ENCODE peak calls at places on chromosomes 12 and 14, in four cellular contexts. O is HepG2, U is WTC11, E is SK-N-SH. X is an unnamed sample.

GRCh38 chr14:68819260-68819691 is 26.4 kb upstream of the ZFP36L1 start:
- DNase-seq in U (peak), O (no peak), E (peak), X (peak)

GRCh38 chr14:103142031-103142430 is 18.8 kb downstream of the TNFAIP2 start:
- DNase-seq in O (no peak), E (no peak), U (no peak), X (no peak)

GRCh38 chr12:12788675-12789368 is 3.4 kb downstream of the APOLD1 start:
- DNase-seq in O (peak), U (peak), E (peak), X (peak)

GRCh38 chr12:26044592-26044991 is 80.2 kb downstream of the BHLHE41 start:
- DNase-seq in E (no peak), U (no peak), O (no peak), X (no peak)

GRCh38 chr14:51398898-51399297 is 158.9 kb downstream of the TMX1 start:
- DNase-seq in O (no peak), E (no peak), U (no peak), X (no peak)

GRCh38 chr12:22284871-22285270 is 49.6 kb downstream of the ST8SIA1 start:
- DNase-seq in O (no peak), E (no peak), U (no peak), X (no peak)

GRCh38 chr12:83015390-83016225 is 328.9 kb downstream of the TMTC2 start:
- DNase-seq in U (no peak), O (no peak), E (no peak), X (peak)

GRCh38 chr12:41014643-41015020 is 173.5 kb upstream of the PDZRN4 start:
- DNase-seq in O (no peak), U (no peak), E (no peak), X (no peak)

GRCh38 chr12:105462841-105463240 is 132.3 kb downstream of the C12orf75 start:
- DNase-seq in O (no peak), E (no peak), U (no peak), X (no peak)

GRCh38 chr12:128819293-128820144 is 4.2 kb downstream of the SLC15A4 start:
- DNase-seq in U (no peak), E (no peak), O (no peak), X (no peak)

GRCh38 chr12:4274396-4274959 is 916 bp downstream of the CCND2 start:
- DNase-seq in U (peak), E (no peak), O (no peak), X (no peak)

GRCh38 chr12:32252199-32253073 is 145.8 kb downstream of the BICD1 start:
- DNase-seq in U (no peak), O (no peak), E (no peak), X (no peak)

GRCh38 chr12:21773263-21773741 is 1.2 kb downstream of the KCNJ8 start:
- DNase-seq in U (peak), E (peak), O (no peak), X (peak)

GRCh38 chr12:109870648-109871047 is 9.7 kb downstream of the GLTP start:
- DNase-seq in E (no peak), O (no peak), U (no peak), X (no peak)

DNA sequence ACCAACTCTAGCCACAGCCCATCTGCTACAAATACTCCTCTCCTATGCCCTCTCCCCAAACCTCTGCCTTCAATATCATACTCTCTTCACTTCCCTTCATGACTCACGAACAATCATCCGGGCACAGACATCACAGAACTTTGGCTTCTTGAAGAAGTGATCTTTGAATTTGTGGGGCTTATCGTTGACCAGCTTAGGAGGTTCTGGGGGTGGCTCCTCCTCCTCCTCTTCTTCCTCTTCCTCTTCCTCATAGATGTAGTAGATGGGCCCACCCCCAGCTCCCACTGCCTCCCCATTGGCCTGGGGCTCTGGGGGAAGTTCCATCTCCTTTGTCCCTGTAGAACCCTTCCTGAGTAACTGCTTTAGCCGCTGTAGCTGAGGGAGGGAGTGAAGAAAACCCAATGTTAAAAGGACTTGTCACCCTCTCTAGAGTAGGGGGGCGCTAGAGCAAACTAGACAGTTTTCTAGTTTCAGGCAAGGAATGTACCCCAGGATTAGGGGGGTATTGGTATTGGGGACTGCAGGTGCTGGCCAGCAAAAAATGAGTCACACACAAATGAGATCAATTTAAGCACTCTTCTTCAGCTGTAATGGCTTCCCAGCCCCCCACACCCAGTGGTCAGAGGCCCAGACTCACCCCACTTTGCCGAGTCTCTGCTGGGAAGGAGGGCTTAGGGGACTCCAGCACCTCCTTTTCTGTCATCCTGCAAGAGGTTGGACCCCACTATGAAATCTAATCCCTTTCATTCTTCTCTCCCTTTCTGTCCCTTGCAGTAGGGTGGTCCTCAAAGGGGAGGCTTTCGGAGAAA is 1.8 kb downstream of the STAC3 start:
- DNase-seq in O (no peak), E (no peak), U (peak), X (peak)
- TF ChIP-seq FOXJ3 in O (no peak), E (no peak), U (no peak), X (no peak)

DNA sequence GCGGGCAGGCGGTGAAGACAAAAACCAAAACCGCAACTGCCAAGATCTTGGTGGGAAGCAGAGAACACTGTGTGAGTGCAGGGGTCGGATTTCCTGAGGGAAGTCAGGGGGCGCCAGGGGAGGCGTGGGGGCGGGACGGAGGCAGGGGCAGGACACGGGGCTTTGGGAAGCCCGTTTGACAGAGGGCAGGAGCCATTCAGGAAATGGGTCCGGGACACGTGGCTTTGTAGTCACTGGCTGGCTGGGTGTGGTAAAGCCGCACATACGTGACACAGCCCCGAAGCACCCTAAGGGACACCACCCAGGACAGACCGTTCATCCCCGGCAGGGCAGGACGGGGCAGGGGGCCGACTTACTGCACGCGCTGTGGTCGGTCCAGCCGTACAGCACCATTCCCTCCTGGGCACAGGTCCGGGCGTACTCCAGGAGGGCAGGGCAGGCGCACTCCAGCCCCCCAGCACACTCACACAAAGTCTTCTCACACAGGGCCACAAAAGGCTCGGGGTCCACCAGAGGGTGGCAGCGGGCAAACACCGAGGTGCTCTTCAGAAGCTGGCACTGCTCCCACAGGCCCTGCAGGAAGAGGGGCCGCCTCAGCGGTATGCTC is 49.4 kb downstream of the VWF start:
- DNase-seq in O (no peak), U (no peak), E (no peak), X (no peak)
- TF ChIP-seq FOXJ3 in O (no peak), U (no peak), E (no peak), X (no peak)

GRCh38 chr12:108666326-108666995 is 32.8 kb upstream of the SELPLG start:
- DNase-seq in U (no peak), O (peak), E (no peak), X (no peak)

GRCh38 chr12:108671110-108671509 is 37.4 kb upstream of the SELPLG start:
- DNase-seq in E (no peak), O (no peak), U (no peak), X (no peak)

GRCh38 chr12:108667349-108667748 is 33.7 kb upstream of the SELPLG start:
- DNase-seq in U (no peak), O (peak), E (no peak), X (no peak)

GRCh38 chr12:108670066-108670631 is 36.5 kb upstream of the SELPLG start:
- DNase-seq in U (no peak), O (no peak), E (no peak), X (no peak)

GRCh38 chr12:108668532-108668931 is 34.8 kb upstream of the SELPLG start:
- DNase-seq in U (no peak), E (no peak), O (no peak), X (no peak)
- TF ChIP-seq FOXJ3 in U (no peak), E (no peak), O (no peak), X (no peak)

GRCh38 chr12:99852666-99853065 is 132.1 kb downstream of the ANKS1B start:
- DNase-seq in E (no peak), U (peak), O (no peak), X (no peak)

DNA sequence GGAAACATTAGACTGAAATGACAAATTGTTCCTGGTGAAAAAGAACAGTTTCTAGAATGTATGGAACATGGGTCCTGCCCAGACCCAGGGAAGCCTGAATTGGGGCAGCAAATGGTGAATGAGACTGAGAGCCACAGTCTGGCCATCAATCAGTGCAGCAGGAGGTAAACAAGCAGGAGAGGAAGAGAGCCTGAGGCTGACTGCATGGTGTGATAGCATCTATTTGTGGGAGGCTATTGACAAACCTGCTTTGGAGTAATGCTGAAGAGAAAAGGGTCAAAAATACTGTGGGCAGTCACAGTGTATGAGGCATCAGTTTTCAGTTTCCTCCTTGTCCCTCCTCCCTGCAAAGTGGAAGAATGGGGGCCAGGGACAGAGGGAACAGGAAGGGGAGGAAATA is 136.8 kb downstream of the ANKS1B start:
- DNase-seq in U (no peak), E (no peak), O (no peak), X (no peak)
- TF ChIP-seq FOXJ3 in U (no peak), E (no peak), O (no peak), X (no peak)

DNA sequence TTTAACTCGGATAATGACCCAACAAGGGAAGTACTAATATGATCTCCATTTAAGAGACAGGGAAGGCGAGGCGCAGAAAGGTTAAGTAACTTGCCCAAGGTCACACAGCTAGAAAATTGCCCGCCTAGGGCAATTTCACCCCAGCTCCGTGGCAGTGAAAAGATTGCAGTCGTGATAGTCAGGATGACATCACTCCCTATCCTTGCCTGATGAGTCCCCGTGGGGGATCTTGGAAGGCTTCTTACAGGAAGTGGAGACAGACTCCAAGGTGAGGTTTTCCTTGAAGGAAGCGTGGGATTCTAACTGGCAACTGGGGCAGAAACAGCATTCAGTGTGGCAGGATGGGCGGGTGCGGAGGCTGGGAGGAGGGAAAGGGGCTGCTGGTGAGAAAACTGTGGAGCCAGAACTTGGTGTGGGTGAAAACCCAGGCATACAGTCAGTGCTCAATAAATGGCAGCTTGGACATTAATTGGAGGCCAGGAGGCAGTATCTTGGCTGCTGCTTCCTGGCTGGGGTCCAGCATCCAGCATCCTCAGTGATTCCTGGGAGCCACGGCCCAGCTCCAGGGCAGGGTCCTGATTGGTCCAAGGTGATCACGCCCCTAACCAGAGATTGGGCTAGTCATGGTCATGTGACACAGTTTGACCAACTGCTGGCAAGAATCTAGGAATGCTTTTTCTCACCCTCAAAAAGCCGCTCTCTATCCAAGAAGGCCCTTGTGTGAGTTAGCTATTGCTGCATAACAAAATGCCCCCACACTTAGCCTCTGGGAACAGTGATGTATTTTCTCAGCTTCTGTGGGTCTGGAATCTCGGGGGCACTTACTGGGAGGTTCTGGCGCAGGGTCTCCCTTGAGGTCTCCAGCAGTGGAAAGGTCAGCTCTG is 118.8 kb upstream of the NCOR2 start:
- DNase-seq in O (no peak), U (no peak), E (no peak), X (peak)
- TF ChIP-seq FOXJ3 in O (no peak), U (no peak), E (no peak), X (no peak)

DNA sequence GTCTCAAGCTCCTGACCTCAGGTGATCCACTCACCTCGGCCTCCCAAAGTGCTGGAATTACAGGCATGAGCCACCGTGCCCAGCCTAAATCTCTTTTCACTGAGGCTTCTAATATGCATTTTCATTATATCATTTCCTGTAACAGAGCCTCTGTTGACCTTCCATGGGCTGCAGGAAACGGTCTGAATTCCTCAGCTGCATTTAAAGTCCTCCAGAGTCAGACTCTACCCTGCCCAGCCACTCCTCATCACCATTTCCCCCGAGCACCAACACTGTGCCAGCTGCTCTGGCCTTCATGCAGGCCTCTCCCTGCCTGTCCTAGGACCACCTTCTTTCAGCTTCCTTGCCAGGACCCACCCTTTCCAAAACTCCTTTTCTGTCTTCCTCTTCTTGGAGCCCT is 9.8 kb upstream of the NFKBIA start:
- DNase-seq in O (no peak), U (no peak), E (no peak), X (no peak)
- TF ChIP-seq FOXJ3 in O (no peak), U (no peak), E (no peak), X (no peak)

DNA sequence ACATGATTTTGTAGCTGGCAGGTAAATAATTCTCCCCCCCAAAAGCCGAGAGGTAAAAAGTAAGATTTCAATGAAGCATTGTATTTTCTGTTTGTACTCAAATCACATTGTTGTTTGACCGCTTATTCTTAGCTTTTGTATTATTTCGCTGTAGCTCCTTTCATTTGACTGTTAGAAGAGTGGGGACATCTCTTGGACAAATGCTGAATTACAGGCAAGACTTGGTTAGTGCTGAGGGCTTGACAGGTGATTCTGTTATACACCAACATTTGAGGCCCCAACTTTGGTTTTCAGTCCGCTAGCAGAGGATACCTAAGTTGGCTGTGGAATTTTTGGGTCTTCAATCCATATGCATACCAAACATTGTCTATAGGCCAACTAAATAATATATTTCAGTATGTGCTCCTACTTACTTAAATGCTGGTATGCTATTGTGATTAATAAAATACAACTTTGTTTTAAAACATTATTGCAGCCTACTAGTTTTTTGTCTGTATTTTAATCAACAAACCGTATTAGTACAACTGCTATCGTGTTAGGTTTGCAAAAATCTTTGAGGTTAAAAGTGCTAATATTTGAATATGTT is 102.2 kb downstream of the ERC1 start:
- DNase-seq in U (no peak), O (peak), E (peak), X (no peak)
- TF ChIP-seq FOXJ3 in U (no peak), O (no peak), E (no peak), X (no peak)